ENCODE peak calls at places on chromosomes 6 and 20, in eight cellular contexts. One of them, this sample, is unnamed.
A peak's percentile ranks its signal among the peaks of the same experiment; 100 is the strongest.

GRCh38 chr6:25366785-25367657 is 87.8 kb downstream of the CARMIL1 start:
- DNase-seq in MM.1S: peak; percentile 82
- DNase-seq in uterus: no peak
- DNase-seq in HCT116: no peak
- DNase-seq in naive thymus-derived CD4-positive, alpha-beta T cell: peak; percentile 78
- DNase-seq in PC-9: no peak
- DNase-seq in cardiac muscle cell: no peak
- DNase-seq in CD8-positive, alpha-beta T cell: peak; percentile 67
- DNase-seq in this sample: no peak

GRCh38 chr6:163438298-163438939 is 23.9 kb downstream of the QKI start:
- DNase-seq in naive thymus-derived CD4-positive, alpha-beta T cell: no peak
- DNase-seq in PC-9: no peak
- DNase-seq in CD8-positive, alpha-beta T cell: no peak
- DNase-seq in MM.1S: no peak
- DNase-seq in HCT116: no peak
- DNase-seq in cardiac muscle cell: no peak
- DNase-seq in uterus: no peak
- DNase-seq in this sample: no peak

GRCh38 chr20:23415555-23415954 is 5.7 kb downstream of the NAPB start:
- DNase-seq in HCT116: no peak
- DNase-seq in uterus: no peak
- DNase-seq in PC-9: no peak
- DNase-seq in cardiac muscle cell: no peak
- DNase-seq in naive thymus-derived CD4-positive, alpha-beta T cell: no peak
- DNase-seq in MM.1S: no peak
- DNase-seq in CD8-positive, alpha-beta T cell: no peak
- DNase-seq in this sample: no peak

GRCh38 chr20:63072231-63072791 is 65.5 kb upstream of the BHLHE23 start:
- DNase-seq in naive thymus-derived CD4-positive, alpha-beta T cell: no peak
- DNase-seq in PC-9: no peak
- DNase-seq in CD8-positive, alpha-beta T cell: no peak
- DNase-seq in cardiac muscle cell: no peak
- DNase-seq in HCT116: no peak
- DNase-seq in uterus: no peak
- DNase-seq in MM.1S: no peak
- DNase-seq in this sample: no peak

GRCh38 chr6:169982461-169983386 is 231.3 kb downstream of the ERMARD start:
- DNase-seq in HCT116: no peak
- DNase-seq in MM.1S: no peak
- DNase-seq in CD8-positive, alpha-beta T cell: no peak
- DNase-seq in PC-9: no peak
- DNase-seq in naive thymus-derived CD4-positive, alpha-beta T cell: no peak
- DNase-seq in cardiac muscle cell: no peak
- DNase-seq in uterus: no peak
- DNase-seq in this sample: no peak

GRCh38 chr6:16898640-16899428 is 137.6 kb upstream of the ATXN1 start:
- DNase-seq in CD8-positive, alpha-beta T cell: no peak
- DNase-seq in MM.1S: no peak
- DNase-seq in uterus: no peak
- DNase-seq in HCT116: no peak
- DNase-seq in naive thymus-derived CD4-positive, alpha-beta T cell: no peak
- DNase-seq in cardiac muscle cell: no peak
- DNase-seq in PC-9: no peak
- DNase-seq in this sample: no peak

GRCh38 chr6:142408409-142408808 is 106.6 kb downstream of the ADGRG6 start:
- DNase-seq in CD8-positive, alpha-beta T cell: no peak
- DNase-seq in HCT116: no peak
- DNase-seq in MM.1S: no peak
- DNase-seq in naive thymus-derived CD4-positive, alpha-beta T cell: no peak
- DNase-seq in uterus: no peak
- DNase-seq in PC-9: no peak
- DNase-seq in cardiac muscle cell: no peak
- DNase-seq in this sample: no peak

GRCh38 chr20:17881741-17882064 is 86.9 kb downstream of the SNX5 start:
- DNase-seq in PC-9: no peak
- DNase-seq in naive thymus-derived CD4-positive, alpha-beta T cell: no peak
- DNase-seq in HCT116: no peak
- DNase-seq in uterus: no peak
- DNase-seq in CD8-positive, alpha-beta T cell: no peak
- DNase-seq in cardiac muscle cell: no peak
- DNase-seq in MM.1S: no peak
- DNase-seq in this sample: no peak

GRCh38 chr20:9852566-9852965 is 13.7 kb upstream of the PAK5 start:
- DNase-seq in MM.1S: no peak
- DNase-seq in CD8-positive, alpha-beta T cell: no peak
- DNase-seq in uterus: no peak
- DNase-seq in naive thymus-derived CD4-positive, alpha-beta T cell: no peak
- DNase-seq in cardiac muscle cell: no peak
- DNase-seq in HCT116: no peak
- DNase-seq in PC-9: no peak
- DNase-seq in this sample: no peak

GRCh38 chr6:136769759-136770158 is 22.5 kb downstream of the MAP3K5 start:
- DNase-seq in naive thymus-derived CD4-positive, alpha-beta T cell: no peak
- DNase-seq in HCT116: no peak
- DNase-seq in cardiac muscle cell: no peak
- DNase-seq in PC-9: no peak
- DNase-seq in uterus: no peak
- DNase-seq in MM.1S: no peak
- DNase-seq in CD8-positive, alpha-beta T cell: no peak
- DNase-seq in this sample: no peak

GRCh38 chr20:38134427-38135281 is 30.4 kb downstream of the TGM2 start:
- DNase-seq in uterus: no peak
- DNase-seq in HCT116: no peak
- DNase-seq in MM.1S: no peak
- DNase-seq in CD8-positive, alpha-beta T cell: no peak
- DNase-seq in PC-9: peak; percentile 95
- DNase-seq in cardiac muscle cell: peak; percentile 30
- DNase-seq in naive thymus-derived CD4-positive, alpha-beta T cell: no peak
- DNase-seq in this sample: peak; percentile 88

GRCh38 chr20:25277051-25277801 is 29.3 kb downstream of the PYGB start:
- DNase-seq in MM.1S: no peak
- DNase-seq in PC-9: no peak
- DNase-seq in cardiac muscle cell: no peak
- DNase-seq in naive thymus-derived CD4-positive, alpha-beta T cell: no peak
- DNase-seq in HCT116: no peak
- DNase-seq in uterus: peak; percentile 11
- DNase-seq in CD8-positive, alpha-beta T cell: no peak
- DNase-seq in this sample: peak; percentile 30

GRCh38 chr6:143553337-143553736 is 41.8 kb upstream of the FUCA2 start:
- DNase-seq in naive thymus-derived CD4-positive, alpha-beta T cell: no peak
- DNase-seq in CD8-positive, alpha-beta T cell: no peak
- DNase-seq in uterus: no peak
- DNase-seq in MM.1S: no peak
- DNase-seq in HCT116: no peak
- DNase-seq in cardiac muscle cell: no peak
- DNase-seq in PC-9: no peak
- DNase-seq in this sample: no peak

GRCh38 chr20:51565741-51566140 is 23.2 kb upstream of the NFATC2 start:
- DNase-seq in naive thymus-derived CD4-positive, alpha-beta T cell: no peak
- DNase-seq in cardiac muscle cell: no peak
- DNase-seq in CD8-positive, alpha-beta T cell: no peak
- DNase-seq in MM.1S: peak; percentile 28
- DNase-seq in uterus: no peak
- DNase-seq in HCT116: no peak
- DNase-seq in PC-9: no peak
- DNase-seq in this sample: no peak

GRCh38 chr20:60242836-60243520 is 284.8 kb downstream of the CDH26 start:
- DNase-seq in cardiac muscle cell: no peak
- DNase-seq in PC-9: no peak
- DNase-seq in HCT116: no peak
- DNase-seq in CD8-positive, alpha-beta T cell: no peak
- DNase-seq in uterus: no peak
- DNase-seq in MM.1S: no peak
- DNase-seq in naive thymus-derived CD4-positive, alpha-beta T cell: no peak
- DNase-seq in this sample: no peak

GRCh38 chr20:47655635-47656034 is 129.6 kb downstream of the SULF2 start:
- DNase-seq in HCT116: no peak
- DNase-seq in uterus: no peak
- DNase-seq in MM.1S: no peak
- DNase-seq in naive thymus-derived CD4-positive, alpha-beta T cell: no peak
- DNase-seq in CD8-positive, alpha-beta T cell: no peak
- DNase-seq in cardiac muscle cell: no peak
- DNase-seq in PC-9: no peak
- DNase-seq in this sample: no peak

GRCh38 chr6:110509617-110510231 is 33.3 kb upstream of the SLC22A16 start:
- DNase-seq in uterus: peak; percentile 25
- DNase-seq in PC-9: peak; percentile 63
- DNase-seq in CD8-positive, alpha-beta T cell: no peak
- DNase-seq in MM.1S: no peak
- DNase-seq in HCT116: peak; percentile 68
- DNase-seq in naive thymus-derived CD4-positive, alpha-beta T cell: no peak
- DNase-seq in cardiac muscle cell: no peak
- DNase-seq in this sample: peak; percentile 72
- H3K9me3 ChIP-seq in uterus: no peaks in the 10 kb centered on the region
- H3K9me3 ChIP-seq in PC-9: peaks cover 6% of the 10 kb centered on the region
- H3K9me3 ChIP-seq in CD8-positive, alpha-beta T cell: no peaks in the 10 kb centered on the region
- H3K9me3 ChIP-seq in MM.1S: no peaks in the 10 kb centered on the region
- H3K9me3 ChIP-seq in HCT116: no peaks in the 10 kb centered on the region
- H3K9me3 ChIP-seq in naive thymus-derived CD4-positive, alpha-beta T cell: no peaks in the 10 kb centered on the region
- H3K9me3 ChIP-seq in cardiac muscle cell: no peaks in the 10 kb centered on the region
- H3K9me3 ChIP-seq in this sample: no peaks in the 10 kb centered on the region

GRCh38 chr6:30075987-30076311 is 380 bp upstream of the RNF39 start:
- DNase-seq in naive thymus-derived CD4-positive, alpha-beta T cell: no peak
- DNase-seq in HCT116: no peak
- DNase-seq in uterus: no peak
- DNase-seq in MM.1S: no peak
- DNase-seq in cardiac muscle cell: no peak
- DNase-seq in PC-9: peak; percentile 96
- DNase-seq in CD8-positive, alpha-beta T cell: no peak
- DNase-seq in this sample: no peak
- H3K4me3 ChIP-seq in naive thymus-derived CD4-positive, alpha-beta T cell: no peak overlapping the region
- H3K4me3 ChIP-seq in HCT116: no peak overlapping the region
- H3K4me3 ChIP-seq in uterus: no peak overlapping the region
- H3K4me3 ChIP-seq in MM.1S: no peak overlapping the region
- H3K4me3 ChIP-seq in cardiac muscle cell: no peak overlapping the region
- H3K4me3 ChIP-seq in PC-9: peak overlapping the region; percentile 81
- H3K4me3 ChIP-seq in CD8-positive, alpha-beta T cell: no peak overlapping the region
- H3K4me3 ChIP-seq in this sample: no peak overlapping the region

GRCh38 chr6:156030053-156030452 is 574.4 kb upstream of the NOX3 start:
- DNase-seq in PC-9: no peak
- DNase-seq in MM.1S: no peak
- DNase-seq in CD8-positive, alpha-beta T cell: no peak
- DNase-seq in cardiac muscle cell: no peak
- DNase-seq in uterus: no peak
- DNase-seq in naive thymus-derived CD4-positive, alpha-beta T cell: no peak
- DNase-seq in HCT116: no peak
- DNase-seq in this sample: no peak

GRCh38 chr6:156029296-156029985 is 573.8 kb upstream of the NOX3 start:
- DNase-seq in naive thymus-derived CD4-positive, alpha-beta T cell: no peak
- DNase-seq in MM.1S: no peak
- DNase-seq in HCT116: no peak
- DNase-seq in CD8-positive, alpha-beta T cell: no peak
- DNase-seq in cardiac muscle cell: no peak
- DNase-seq in PC-9: no peak
- DNase-seq in uterus: no peak
- DNase-seq in this sample: no peak

GRCh38 chr6:156026543-156027268 is 571.1 kb upstream of the NOX3 start:
- DNase-seq in MM.1S: no peak
- DNase-seq in cardiac muscle cell: no peak
- DNase-seq in CD8-positive, alpha-beta T cell: no peak
- DNase-seq in naive thymus-derived CD4-positive, alpha-beta T cell: no peak
- DNase-seq in uterus: no peak
- DNase-seq in PC-9: no peak
- DNase-seq in HCT116: no peak
- DNase-seq in this sample: no peak

GRCh38 chr6:156031516-156031915 is 575.9 kb upstream of the NOX3 start:
- DNase-seq in MM.1S: no peak
- DNase-seq in cardiac muscle cell: no peak
- DNase-seq in CD8-positive, alpha-beta T cell: no peak
- DNase-seq in PC-9: no peak
- DNase-seq in uterus: no peak
- DNase-seq in naive thymus-derived CD4-positive, alpha-beta T cell: no peak
- DNase-seq in HCT116: no peak
- DNase-seq in this sample: no peak

DNA sequence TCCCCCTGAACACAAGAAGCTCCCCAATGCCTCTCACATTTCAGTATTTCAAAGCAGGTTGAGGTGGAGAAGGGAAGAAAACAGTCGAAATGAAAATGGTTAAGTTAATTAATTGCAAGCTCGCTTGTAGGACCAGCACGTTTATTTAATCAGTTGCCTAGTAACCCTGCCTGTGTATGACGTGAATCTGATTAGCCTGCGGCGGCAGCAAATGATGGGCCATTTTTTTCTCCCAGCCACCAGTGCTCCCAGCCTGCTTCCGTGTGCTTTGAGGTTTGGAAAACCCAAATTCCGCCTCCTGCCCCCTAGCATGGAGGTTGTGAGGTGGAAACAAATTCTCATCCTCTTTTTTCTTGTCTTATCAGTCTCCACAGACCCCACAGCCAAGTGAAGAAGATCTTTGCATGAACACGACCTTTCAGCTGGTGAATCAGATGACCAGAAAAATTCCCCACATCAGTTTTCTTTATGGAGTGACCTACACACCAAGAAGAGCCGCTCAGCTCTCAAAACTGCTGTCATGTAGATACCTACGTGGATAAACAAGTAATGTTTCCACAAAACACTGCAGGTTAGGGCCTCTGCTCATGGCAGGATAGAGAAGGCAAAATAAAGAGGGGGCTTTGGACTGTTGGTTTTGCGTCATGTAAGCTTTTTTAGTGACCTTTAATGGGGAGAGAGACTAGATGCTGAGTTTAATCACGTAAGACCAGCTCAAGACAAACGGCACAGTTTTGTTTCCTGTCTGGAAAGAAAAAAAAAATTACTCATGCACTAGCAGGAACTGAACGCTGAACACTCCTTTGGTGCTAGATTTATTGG is 572.9 kb upstream of the NOX3 start:
- DNase-seq in naive thymus-derived CD4-positive, alpha-beta T cell: no peak
- DNase-seq in cardiac muscle cell: no peak
- DNase-seq in PC-9: no peak
- DNase-seq in uterus: no peak
- DNase-seq in CD8-positive, alpha-beta T cell: no peak
- DNase-seq in HCT116: no peak
- DNase-seq in MM.1S: no peak
- DNase-seq in this sample: no peak
- H3K9me3 ChIP-seq in naive thymus-derived CD4-positive, alpha-beta T cell: no peaks in the 10 kb centered on the region
- H3K9me3 ChIP-seq in cardiac muscle cell: no peaks in the 10 kb centered on the region
- H3K9me3 ChIP-seq in PC-9: no peaks in the 10 kb centered on the region
- H3K9me3 ChIP-seq in uterus: no peaks in the 10 kb centered on the region
- H3K9me3 ChIP-seq in CD8-positive, alpha-beta T cell: no peaks in the 10 kb centered on the region
- H3K9me3 ChIP-seq in HCT116: peaks cover 4% of the 10 kb centered on the region
- H3K9me3 ChIP-seq in MM.1S: no peaks in the 10 kb centered on the region
- H3K9me3 ChIP-seq in this sample: peaks cover 2% of the 10 kb centered on the region

DNA sequence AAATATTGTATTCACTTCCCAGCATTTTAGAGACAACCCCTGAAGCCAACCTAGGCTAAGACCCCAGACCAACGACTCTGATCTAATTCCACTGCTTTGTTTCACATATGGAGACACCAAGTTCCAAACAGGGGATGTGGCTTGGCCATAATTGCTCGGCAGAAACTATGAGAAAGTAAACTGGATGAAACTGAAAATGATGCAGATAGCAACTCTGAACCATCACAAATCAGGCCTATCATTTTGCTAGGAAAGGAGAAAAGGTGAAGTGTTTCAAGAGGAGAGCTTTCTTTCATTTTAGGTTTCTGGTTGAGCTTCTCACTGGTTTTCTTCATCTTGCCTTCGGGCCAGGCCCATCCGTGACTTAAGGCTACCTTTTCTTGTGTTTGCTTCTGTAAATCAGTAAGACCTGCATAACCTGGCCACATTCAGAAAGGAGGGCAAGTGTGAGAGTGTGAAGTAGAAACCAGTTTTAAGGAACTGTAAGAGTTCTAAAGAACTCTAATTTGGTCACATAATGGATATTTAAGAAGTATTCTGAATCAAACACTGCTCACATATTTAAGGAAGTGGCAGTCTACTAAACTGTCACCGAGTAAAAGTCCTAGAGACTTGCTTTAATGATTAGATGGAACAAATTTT is 105.8 kb downstream of the BACH2 start:
- DNase-seq in cardiac muscle cell: no peak
- DNase-seq in HCT116: no peak
- DNase-seq in PC-9: no peak
- DNase-seq in MM.1S: peak; percentile 54
- DNase-seq in naive thymus-derived CD4-positive, alpha-beta T cell: no peak
- DNase-seq in uterus: no peak
- DNase-seq in CD8-positive, alpha-beta T cell: no peak
- DNase-seq in this sample: no peak
- H3K4me3 ChIP-seq in cardiac muscle cell: no peak overlapping the region
- H3K4me3 ChIP-seq in HCT116: no peak overlapping the region
- H3K4me3 ChIP-seq in PC-9: no peak overlapping the region
- H3K4me3 ChIP-seq in MM.1S: peak overlapping the region; percentile 13
- H3K4me3 ChIP-seq in naive thymus-derived CD4-positive, alpha-beta T cell: peak overlapping the region; percentile 12
- H3K4me3 ChIP-seq in uterus: no peak overlapping the region
- H3K4me3 ChIP-seq in CD8-positive, alpha-beta T cell: no peak overlapping the region
- H3K4me3 ChIP-seq in this sample: no peak overlapping the region